ENCODE peak calls at places on chromosomes 3 and 15, in eight cellular contexts. C is activated B cell treated with CpG ODN at 0.5 μM for 24 hours, Z is stomach, E is AG04450, X is GM06990, Q is suprapubic skin, U is keratinocyte, M is GM12865. H is an unnamed sample.

GRCh38 chr15:37004373-37004869 is 95.9 kb downstream of the MEIS2 start:
- DNase-seq in U (no peak), E (no peak), X (no peak), Q (no peak), C (no peak), Z (no peak), M (no peak), H (no peak)

GRCh38 chr3:111035316-111035715 is 36.3 kb upstream of the NECTIN3 start:
- DNase-seq in Q (no peak), E (no peak), Z (no peak), U (no peak), X (no peak), C (no peak), M (no peak), H (no peak)

GRCh38 chr15:48313216-48313615 is 18.0 kb upstream of the DUT start:
- DNase-seq in C (no peak), M (no peak), U (no peak), Q (no peak), E (no peak), X (no peak), Z (no peak), H (no peak)

GRCh38 chr3:120622870-120623718 is 27.0 kb downstream of the NDUFB4 start:
- DNase-seq in Z (no peak), U (no peak), C (no peak), X (no peak), E (no peak), Q (no peak), M (peak; percentile 33), H (no peak)

GRCh38 chr15:69491051-69491505 is 38.5 kb downstream of the RPLP1 start:
- DNase-seq in Q (peak; percentile 84), C (no peak), Z (no peak), U (no peak), E (no peak), M (no peak), X (no peak), H (no peak)

GRCh38 chr3:187737401-187738088 is 7.7 kb downstream of the BCL6 start:
- DNase-seq in U (no peak), X (no peak), M (no peak), E (no peak), C (peak; percentile 53), Z (peak; percentile 80), Q (peak; percentile 88), H (no peak)

GRCh38 chr15:85839637-85840036 is 44.9 kb upstream of the KLHL25 start:
- DNase-seq in Q (peak; percentile 18), M (no peak), E (no peak), X (no peak), U (no peak), C (no peak), Z (no peak), H (no peak)

GRCh38 chr15:68830141-68830540 is 9.4 kb upstream of the ANP32A start:
- DNase-seq in Q (no peak), Z (no peak), M (peak; percentile 36), U (no peak), C (no peak), E (no peak), X (no peak), H (no peak)

GRCh38 chr3:57805674-57806073 is 49.6 kb downstream of the SLMAP start:
- DNase-seq in E (peak; percentile 20), M (no peak), Q (no peak), C (no peak), U (peak; percentile 83), Z (no peak), X (no peak), H (no peak)

GRCh38 chr15:57635300-57635944 is 43.7 kb downstream of the MYZAP start:
- DNase-seq in Z (peak; percentile 63), Q (no peak), C (no peak), E (no peak), U (no peak), X (no peak), M (no peak), H (no peak)

GRCh38 chr3:144429719-144430121 is 458.1 kb downstream of the DIPK2A start:
- DNase-seq in E (no peak), U (no peak), C (no peak), M (peak; percentile 74), Z (no peak), X (peak; percentile 68), Q (no peak), H (no peak)

GRCh38 chr3:156334841-156335545 is 214.6 kb downstream of the KCNAB1 start:
- DNase-seq in Q (no peak), U (no peak), Z (no peak), M (no peak), X (no peak), E (no peak), C (no peak), H (no peak)

GRCh38 chr3:113297281-113297680 is 85.9 kb downstream of the BOC start:
- DNase-seq in M (no peak), U (no peak), Q (no peak), C (no peak), E (no peak), X (no peak), Z (no peak), H (no peak)

GRCh38 chr3:155391104-155391503 is 97.6 kb upstream of the STRIT1 start:
- DNase-seq in C (no peak), Z (no peak), E (no peak), M (no peak), Q (no peak), X (no peak), U (no peak), H (no peak)

GRCh38 chr3:47855461-47856383 is 52.8 kb downstream of the DHX30 start:
- DNase-seq in C (no peak), Z (no peak), M (no peak), U (no peak), Q (no peak), E (no peak), X (no peak), H (no peak)

DNA sequence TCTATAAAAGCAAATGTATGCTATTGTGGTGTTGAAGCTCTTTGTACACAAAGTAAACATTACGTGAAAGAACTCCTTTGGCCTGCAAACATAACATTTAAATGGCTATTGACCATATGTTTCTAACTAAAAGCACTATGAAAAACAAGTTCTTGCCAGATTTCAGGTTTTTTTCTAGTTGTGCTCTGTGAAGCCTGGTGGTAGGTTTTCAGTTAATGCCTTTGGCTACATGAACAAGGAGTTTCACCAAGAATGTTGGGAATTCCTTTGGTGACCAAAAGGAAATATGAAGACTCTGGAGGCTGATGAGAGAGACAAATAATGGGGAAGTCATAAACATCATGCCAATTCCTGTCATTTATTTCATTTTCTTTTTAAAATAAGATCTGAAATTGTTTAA is 66.0 kb downstream of the RBMS3 start:
- DNase-seq in Q (no peak), X (no peak), Z (no peak), U (no peak), E (peak; percentile 27), M (no peak), C (no peak), H (no peak)
- TF ChIP-seq CTCF in Q (no peak), X (no peak), Z (no peak), U (no peak), E (no peak), M (no peak), C (no peak), H (no peak)

GRCh38 chr3:11530153-11530721 is 113.5 kb downstream of the VGLL4 start:
- DNase-seq in C (no peak), E (peak; percentile 94), M (no peak), X (no peak), Z (no peak), U (peak; percentile 57), Q (no peak), H (no peak)
- TF ChIP-seq CTCF in C (no peak), E (peak; percentile 29), M (no peak), X (no peak), Z (no peak), U (peak; percentile 35), Q (no peak), H (no peak)

GRCh38 chr3:40972350-40972749 is 227.0 kb upstream of the CTNNB1 start:
- DNase-seq in Z (no peak), C (no peak), X (no peak), M (no peak), E (no peak), Q (no peak), U (no peak), H (no peak)

GRCh38 chr3:40969341-40969740 is 230.0 kb upstream of the CTNNB1 start:
- DNase-seq in U (no peak), Q (no peak), M (no peak), E (no peak), Z (no peak), X (no peak), C (no peak), H (no peak)

GRCh38 chr3:40970067-40970466 is 229.2 kb upstream of the CTNNB1 start:
- DNase-seq in Q (no peak), U (no peak), C (no peak), Z (no peak), X (no peak), M (peak; percentile 49), E (no peak), H (no peak)

GRCh38 chr3:40973141-40973540 is 226.2 kb upstream of the CTNNB1 start:
- DNase-seq in E (no peak), X (no peak), C (no peak), M (no peak), Q (no peak), Z (no peak), U (no peak), H (no peak)

DNA sequence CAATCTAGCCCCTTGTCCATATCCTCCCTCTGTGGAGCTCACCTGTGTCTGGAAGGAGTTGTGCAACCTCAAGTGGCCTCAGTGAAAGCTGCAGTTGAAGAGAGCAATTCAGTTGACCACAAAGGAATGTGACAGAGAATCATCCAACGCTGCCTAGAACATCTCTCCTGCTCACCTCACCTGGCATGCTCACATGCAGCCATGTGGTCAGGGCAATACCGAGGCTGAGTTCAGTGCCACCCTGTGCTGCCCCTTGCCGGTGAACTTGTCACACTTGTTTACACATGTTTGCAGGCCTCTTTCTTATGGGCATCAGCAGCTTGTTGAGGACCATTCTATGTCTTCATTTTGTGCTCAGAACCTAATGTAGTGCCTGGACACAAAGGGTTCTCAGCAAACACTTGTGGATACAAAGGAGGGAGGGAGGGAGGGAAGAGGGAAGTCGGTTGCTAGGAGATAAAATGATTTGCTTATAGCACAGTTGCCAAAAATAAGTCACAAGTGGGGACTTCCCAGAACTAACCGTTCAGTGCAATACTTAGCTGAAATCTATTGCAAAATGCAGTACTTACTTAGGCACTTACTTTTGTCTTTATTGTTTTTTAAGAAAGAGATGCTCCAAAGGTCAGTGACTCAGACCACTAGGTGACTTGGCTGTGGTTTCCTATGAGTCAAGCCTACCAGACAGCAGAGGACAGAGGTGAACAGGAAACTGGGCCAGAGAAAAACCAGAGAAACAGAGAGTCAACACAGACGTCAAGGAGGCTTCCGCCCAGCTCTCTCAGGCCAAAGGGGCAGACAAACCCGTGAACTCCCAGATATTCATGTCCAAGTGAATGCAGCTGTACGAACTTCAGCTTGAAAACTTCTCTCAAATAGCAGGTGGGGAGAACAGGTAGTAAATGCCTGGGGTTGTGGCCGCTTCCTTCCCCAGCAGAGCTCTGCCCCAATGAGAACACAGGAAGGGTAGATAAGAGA is 227.8 kb upstream of the CTNNB1 start:
- DNase-seq in Z (peak; percentile 47), M (peak; percentile 95), C (peak; percentile 38), U (no peak), E (peak; percentile 65), Q (no peak), X (peak; percentile 80), H (no peak)
- TF ChIP-seq CTCF in Z (no peak), M (peak; percentile 21), C (no peak), U (no peak), E (no peak), Q (no peak), X (peak; percentile 25), H (no peak)

DNA sequence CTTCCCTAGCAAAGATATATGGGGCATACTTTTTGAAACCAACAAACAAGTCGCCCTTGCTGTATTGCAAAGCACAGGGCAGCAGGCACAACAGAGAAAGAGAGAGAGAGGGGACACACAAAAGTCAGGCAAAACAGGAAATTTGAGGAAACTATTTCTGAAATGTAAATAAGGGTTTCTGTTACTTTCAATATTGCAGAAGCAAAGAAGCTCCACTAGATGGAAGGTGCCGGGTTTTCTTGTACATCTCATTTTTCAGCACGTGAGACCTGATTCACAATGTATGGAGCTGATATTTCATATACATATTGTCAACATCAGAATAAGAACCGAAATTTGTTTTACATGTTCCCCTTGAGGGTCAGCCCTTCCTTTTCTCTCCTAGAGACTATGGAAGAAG is 127.4 kb downstream of the FOXP1 start:
- DNase-seq in U (no peak), Q (no peak), E (no peak), C (no peak), M (no peak), X (no peak), Z (no peak), H (no peak)
- TF ChIP-seq CTCF in U (no peak), Q (no peak), E (peak; percentile 44), C (no peak), M (no peak), X (no peak), Z (no peak), H (no peak)